ENCODE peak calls at places on chromosomes 1 and 21, in four cellular contexts. B, K, C and M are unnamed samples. For H3K4me1, the result is how much of the 10 kb centered on the place peaks cover.

GRCh38 chr1:227789042-227789880 is 26.2 kb upstream of the PRSS38 start:
- DNase-seq in C (peak), B (no peak), K (no peak), M (no peak)

GRCh38 chr1:222813866-222814535 is 838 bp upstream of the DISP1 start:
- DNase-seq in B (no peak), K (no peak), C (peak), M (no peak)

GRCh38 chr21:15617968-15618367 is 111.8 kb upstream of the USP25 start:
- DNase-seq in C (peak), B (no peak), K (no peak), M (peak)

GRCh38 chr1:233627376-233627775 is 13.5 kb downstream of the KCNK1 start:
- DNase-seq in C (no peak), K (no peak), B (no peak), M (no peak)

GRCh38 chr1:207282049-207282448 is 39.4 kb upstream of the CD55 start:
- DNase-seq in B (no peak), K (no peak), C (peak), M (peak)

GRCh38 chr1:85838238-85838637 is 130.0 kb upstream of the ZNHIT6 start:
- DNase-seq in B (peak), K (no peak), C (no peak), M (no peak)

GRCh38 chr1:153578936-153579335 is 13.3 kb upstream of the S100A2 start:
- DNase-seq in C (no peak), B (no peak), K (no peak), M (no peak)

GRCh38 chr1:109828756-109829505 is 65.2 kb upstream of the EPS8L3 start:
- DNase-seq in K (no peak), B (no peak), C (peak), M (no peak)

GRCh38 chr1:97186381-97186780 is 464.8 kb downstream of the PTBP2 start:
- DNase-seq in B (no peak), K (no peak), C (no peak), M (peak)

GRCh38 chr1:208944981-208945451 is 638.5 kb upstream of the CAMK1G start:
- DNase-seq in B (no peak), C (no peak), K (no peak), M (peak)

GRCh38 chr1:208939545-208940085 is 643.9 kb upstream of the CAMK1G start:
- DNase-seq in K (no peak), B (no peak), C (no peak), M (no peak)

GRCh38 chr1:208936431-208936830 is 647.1 kb upstream of the CAMK1G start:
- DNase-seq in K (no peak), C (no peak), B (no peak), M (no peak)

DNA sequence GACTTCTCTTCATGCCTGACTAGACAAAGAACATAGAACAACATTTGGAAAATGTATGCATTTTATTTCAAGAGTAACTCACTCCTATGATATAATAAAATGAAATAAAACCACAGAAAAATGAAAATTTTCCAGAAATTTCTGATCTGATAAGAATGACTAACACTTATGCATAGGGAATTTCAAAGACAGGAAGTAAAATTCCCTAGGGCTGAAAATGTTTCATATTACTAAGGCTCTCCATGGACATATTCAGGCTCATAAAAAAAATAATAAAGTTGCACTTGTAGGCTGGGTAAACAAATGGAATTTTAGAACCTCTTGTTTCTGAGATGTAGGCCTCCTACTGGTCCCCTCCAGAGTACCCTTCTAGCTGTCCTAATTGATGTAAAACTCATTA is 641.1 kb upstream of the CAMK1G start:
- DNase-seq in B (no peak), C (no peak), K (no peak), M (peak)
- TF ChIP-seq FOS in B (no peak), C (no peak), K (no peak), M (peak)

GRCh38 chr1:55213029-55213884 is 1.9 kb downstream of the USP24 start:
- DNase-seq in C (no peak), B (no peak), K (no peak), M (no peak)

GRCh38 chr1:55212349-55213028 is 2.7 kb downstream of the USP24 start:
- DNase-seq in K (no peak), B (no peak), C (no peak), M (no peak)

GRCh38 chr1:55210990-55211389 is 4.2 kb downstream of the USP24 start:
- DNase-seq in K (no peak), B (no peak), C (no peak), M (peak)

GRCh38 chr1:55211456-55211855 is 3.7 kb downstream of the USP24 start:
- DNase-seq in K (no peak), C (peak), B (no peak), M (no peak)

DNA sequence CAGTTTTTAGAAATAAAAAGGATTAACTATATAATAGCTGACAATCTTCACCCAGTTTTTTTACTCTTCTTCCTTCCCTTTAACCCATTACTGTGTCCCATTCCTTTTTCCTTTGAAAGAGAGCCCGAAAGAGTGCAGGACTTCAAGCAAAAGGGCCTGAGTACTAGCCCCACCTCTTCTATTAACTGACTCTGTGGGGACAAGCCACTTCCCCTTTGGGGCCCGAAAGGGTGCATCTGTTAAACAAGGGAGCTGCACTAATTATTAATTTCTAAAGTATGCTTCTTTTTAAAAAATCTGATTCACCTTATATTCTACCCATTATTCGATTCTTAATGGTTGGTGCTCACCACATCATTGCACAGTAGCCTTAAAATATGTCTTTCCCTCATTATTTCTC is 3.3 kb downstream of the USP24 start:
- DNase-seq in K (no peak), C (no peak), B (no peak), M (no peak)
- H3K4me1 ChIP-seq in K (under half), C (under half), B (under half), M (under half)

DNA sequence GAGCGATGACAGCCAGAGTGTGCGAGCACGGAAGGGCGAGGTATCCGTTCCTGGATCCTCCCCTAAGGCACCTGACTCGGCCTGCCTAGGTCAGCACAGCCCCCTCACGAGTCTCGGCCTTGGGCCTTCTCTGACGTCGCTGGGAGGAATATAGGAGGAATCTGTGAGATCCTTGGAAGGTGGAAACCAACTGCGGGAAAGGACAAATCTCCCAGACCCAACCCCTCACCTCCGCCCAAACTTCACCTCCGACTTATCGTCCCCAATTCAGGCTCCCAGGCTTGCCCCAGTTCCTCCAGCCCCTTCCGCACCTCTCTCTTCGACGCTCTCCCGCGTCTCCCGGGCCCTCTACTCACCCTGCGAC is 492 bp downstream of the APH1A start:
- DNase-seq in B (no peak), K (peak), C (no peak), M (peak)
- TF ChIP-seq FOS in B (no peak), K (no peak), C (no peak), M (no peak)

GRCh38 chr1:214445846-214446614 is 105.4 kb downstream of the PTPN14 start:
- DNase-seq in C (peak), K (no peak), B (no peak), M (peak)

GRCh38 chr1:214445201-214445600 is 106.2 kb downstream of the PTPN14 start:
- DNase-seq in B (no peak), C (no peak), K (no peak), M (no peak)

GRCh38 chr1:214447557-214447871 is 103.9 kb downstream of the PTPN14 start:
- DNase-seq in K (no peak), B (no peak), C (no peak), M (no peak)

GRCh38 chr1:214446772-214447556 is 104.4 kb downstream of the PTPN14 start:
- DNase-seq in C (peak), K (no peak), B (no peak), M (peak)

DNA sequence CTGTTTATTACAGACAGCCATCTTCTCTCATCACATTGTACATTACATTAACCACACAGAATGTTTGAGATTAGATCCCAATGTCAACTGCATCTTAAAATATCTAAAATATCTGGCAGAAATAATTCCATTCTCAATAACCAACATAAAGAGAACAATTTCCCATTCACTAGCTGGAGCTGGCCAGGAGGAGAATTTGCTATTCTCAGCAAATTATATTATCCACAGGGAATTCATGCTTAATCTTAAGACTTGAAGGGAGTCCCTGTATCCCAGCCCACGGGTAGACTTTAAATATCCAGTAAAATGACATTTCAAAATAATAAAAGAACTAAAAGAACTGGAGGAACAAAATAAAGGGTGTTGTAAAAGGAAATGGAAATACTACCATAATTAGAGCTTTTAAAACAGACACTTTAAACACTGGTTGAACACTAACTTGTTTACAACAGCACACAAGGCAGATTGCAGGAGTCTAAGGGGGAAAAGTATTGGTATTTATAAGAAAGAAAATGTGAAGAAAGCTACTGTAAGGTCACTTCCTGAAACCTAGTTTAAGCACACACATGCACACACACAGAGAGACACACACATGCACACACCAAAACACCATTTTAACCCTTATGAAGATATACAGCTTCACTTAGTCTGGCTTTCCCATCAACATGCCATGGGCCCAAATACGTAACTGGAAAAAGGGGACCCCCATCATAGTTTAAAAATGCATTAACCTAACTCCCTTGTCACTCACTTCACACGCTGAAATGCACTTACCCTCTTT is 107.1 kb downstream of the PTPN14 start:
- DNase-seq in B (no peak), C (no peak), K (no peak), M (no peak)
- H3K4me1 ChIP-seq in B (under half), C (under half), K (under half), M (half or more)